ENCODE peak calls at places on chromosomes 4 and X, in eight cellular contexts. One of them, this sample, is unnamed.

GRCh38 chrX:79588233-79588632 is 221.1 kb upstream of the ITM2A start:
- DNase-seq in astrocyte: no peak
- DNase-seq in naive thymus-derived CD4-positive, alpha-beta T cell: no peak
- DNase-seq in esophagus squamous epithelium: no peak
- DNase-seq in SK-N-MC: no peak
- DNase-seq in tibial nerve: no peak
- DNase-seq in left ventricle myocardium inferior: no peak
- DNase-seq in GM23248: no peak
- DNase-seq in this sample: no peak

GRCh38 chr4:155025762-155026457 is 182.5 kb upstream of the NPY2R start:
- DNase-seq in astrocyte: peak; percentile 7
- DNase-seq in naive thymus-derived CD4-positive, alpha-beta T cell: no peak
- DNase-seq in esophagus squamous epithelium: no peak
- DNase-seq in SK-N-MC: no peak
- DNase-seq in tibial nerve: peak; percentile 18
- DNase-seq in left ventricle myocardium inferior: peak; percentile 27
- DNase-seq in GM23248: peak; percentile 51
- DNase-seq in this sample: peak; percentile 81

GRCh38 chr4:70915048-70915815 is 13.1 kb downstream of the MOB1B start:
- DNase-seq in astrocyte: peak; percentile 48
- DNase-seq in naive thymus-derived CD4-positive, alpha-beta T cell: no peak
- DNase-seq in esophagus squamous epithelium: no peak
- DNase-seq in SK-N-MC: no peak
- DNase-seq in tibial nerve: no peak
- DNase-seq in left ventricle myocardium inferior: no peak
- DNase-seq in GM23248: peak; percentile 48
- DNase-seq in this sample: no peak

GRCh38 chr4:82499705-82500104 is 62.1 kb downstream of the TMEM150C start:
- DNase-seq in astrocyte: no peak
- DNase-seq in naive thymus-derived CD4-positive, alpha-beta T cell: no peak
- DNase-seq in esophagus squamous epithelium: no peak
- DNase-seq in SK-N-MC: no peak
- DNase-seq in tibial nerve: no peak
- DNase-seq in left ventricle myocardium inferior: no peak
- DNase-seq in GM23248: no peak
- DNase-seq in this sample: no peak

GRCh38 chr4:152382057-152382785 is 153.7 kb downstream of the FBXW7 start:
- DNase-seq in astrocyte: no peak
- DNase-seq in naive thymus-derived CD4-positive, alpha-beta T cell: peak; percentile 22
- DNase-seq in esophagus squamous epithelium: no peak
- DNase-seq in SK-N-MC: no peak
- DNase-seq in tibial nerve: no peak
- DNase-seq in left ventricle myocardium inferior: no peak
- DNase-seq in GM23248: peak; percentile 26
- DNase-seq in this sample: no peak

GRCh38 chr4:113077611-113078010 is 28.2 kb downstream of the ANK2 start:
- DNase-seq in astrocyte: no peak
- DNase-seq in naive thymus-derived CD4-positive, alpha-beta T cell: no peak
- DNase-seq in esophagus squamous epithelium: no peak
- DNase-seq in SK-N-MC: no peak
- DNase-seq in tibial nerve: no peak
- DNase-seq in left ventricle myocardium inferior: no peak
- DNase-seq in GM23248: no peak
- DNase-seq in this sample: no peak

GRCh38 chrX:38881727-38882126 is 80.5 kb downstream of the MID1IP1 start:
- DNase-seq in astrocyte: no peak
- DNase-seq in naive thymus-derived CD4-positive, alpha-beta T cell: no peak
- DNase-seq in esophagus squamous epithelium: no peak
- DNase-seq in SK-N-MC: no peak
- DNase-seq in tibial nerve: no peak
- DNase-seq in left ventricle myocardium inferior: no peak
- DNase-seq in GM23248: no peak
- DNase-seq in this sample: no peak

GRCh38 chrX:78066110-78066509 is 37.9 kb upstream of the PGK1 start:
- DNase-seq in astrocyte: peak; percentile 59
- DNase-seq in naive thymus-derived CD4-positive, alpha-beta T cell: no peak
- DNase-seq in esophagus squamous epithelium: no peak
- DNase-seq in SK-N-MC: no peak
- DNase-seq in tibial nerve: no peak
- DNase-seq in left ventricle myocardium inferior: no peak
- DNase-seq in GM23248: peak; percentile 21
- DNase-seq in this sample: no peak

GRCh38 chr4:182903013-182903412 is 14.2 kb downstream of the DCTD start:
- DNase-seq in astrocyte: no peak
- DNase-seq in naive thymus-derived CD4-positive, alpha-beta T cell: no peak
- DNase-seq in esophagus squamous epithelium: no peak
- DNase-seq in SK-N-MC: no peak
- DNase-seq in tibial nerve: no peak
- DNase-seq in left ventricle myocardium inferior: no peak
- DNase-seq in GM23248: no peak
- DNase-seq in this sample: no peak

GRCh38 chrX:9665113-9665512 is 100.5 kb downstream of the GPR143 start:
- DNase-seq in astrocyte: no peak
- DNase-seq in naive thymus-derived CD4-positive, alpha-beta T cell: no peak
- DNase-seq in esophagus squamous epithelium: no peak
- DNase-seq in SK-N-MC: no peak
- DNase-seq in tibial nerve: no peak
- DNase-seq in left ventricle myocardium inferior: no peak
- DNase-seq in GM23248: peak; percentile 5
- DNase-seq in this sample: no peak

GRCh38 chr4:107791902-107792301 is 32.8 kb upstream of the SGMS2 start:
- DNase-seq in astrocyte: no peak
- DNase-seq in naive thymus-derived CD4-positive, alpha-beta T cell: no peak
- DNase-seq in esophagus squamous epithelium: no peak
- DNase-seq in SK-N-MC: no peak
- DNase-seq in tibial nerve: no peak
- DNase-seq in left ventricle myocardium inferior: no peak
- DNase-seq in GM23248: no peak
- DNase-seq in this sample: no peak

GRCh38 chr4:8353912-8354453 is 84.4 kb downstream of the HTRA3 start:
- DNase-seq in astrocyte: peak; percentile 90
- DNase-seq in naive thymus-derived CD4-positive, alpha-beta T cell: no peak
- DNase-seq in esophagus squamous epithelium: no peak
- DNase-seq in SK-N-MC: no peak
- DNase-seq in tibial nerve: no peak
- DNase-seq in left ventricle myocardium inferior: no peak
- DNase-seq in GM23248: peak; percentile 68
- DNase-seq in this sample: no peak

GRCh38 chr4:60757986-60758385 is 442.1 kb upstream of the ADGRL3 start:
- DNase-seq in astrocyte: no peak
- DNase-seq in naive thymus-derived CD4-positive, alpha-beta T cell: no peak
- DNase-seq in esophagus squamous epithelium: no peak
- DNase-seq in SK-N-MC: peak; percentile 37
- DNase-seq in tibial nerve: no peak
- DNase-seq in left ventricle myocardium inferior: no peak
- DNase-seq in GM23248: no peak
- DNase-seq in this sample: no peak

GRCh38 chrX:56563231-56564116 is at the start of gene UBQLN2:
- DNase-seq in astrocyte: peak; percentile 66
- DNase-seq in naive thymus-derived CD4-positive, alpha-beta T cell: peak; percentile 73
- DNase-seq in esophagus squamous epithelium: peak; percentile 32
- DNase-seq in SK-N-MC: peak; percentile 18
- DNase-seq in tibial nerve: peak; percentile 72
- DNase-seq in left ventricle myocardium inferior: peak; percentile 83
- DNase-seq in GM23248: peak; percentile 85
- DNase-seq in this sample: peak; percentile 93

GRCh38 chrX:38701073-38701472 is 100.2 kb upstream of the MID1IP1 start:
- DNase-seq in astrocyte: peak; percentile 6
- DNase-seq in naive thymus-derived CD4-positive, alpha-beta T cell: no peak
- DNase-seq in esophagus squamous epithelium: no peak
- DNase-seq in SK-N-MC: no peak
- DNase-seq in tibial nerve: no peak
- DNase-seq in left ventricle myocardium inferior: no peak
- DNase-seq in GM23248: no peak
- DNase-seq in this sample: no peak

GRCh38 chr4:24730256-24731001 is 64.9 kb upstream of the SOD3 start:
- DNase-seq in astrocyte: peak; percentile 64
- DNase-seq in naive thymus-derived CD4-positive, alpha-beta T cell: no peak
- DNase-seq in esophagus squamous epithelium: no peak
- DNase-seq in SK-N-MC: no peak
- DNase-seq in tibial nerve: peak; percentile 15
- DNase-seq in left ventricle myocardium inferior: peak; percentile 59
- DNase-seq in GM23248: peak; percentile 93
- DNase-seq in this sample: peak; percentile 91

GRCh38 chr4:12852338-12853307 is 631.5 kb downstream of the RAB28 start:
- DNase-seq in astrocyte: peak; percentile 47
- DNase-seq in naive thymus-derived CD4-positive, alpha-beta T cell: no peak
- DNase-seq in esophagus squamous epithelium: no peak
- DNase-seq in SK-N-MC: peak; percentile 45
- DNase-seq in tibial nerve: peak; percentile 19
- DNase-seq in left ventricle myocardium inferior: no peak
- DNase-seq in GM23248: peak; percentile 81
- DNase-seq in this sample: no peak

GRCh38 chr4:60683953-60684352 is 516.2 kb upstream of the ADGRL3 start:
- DNase-seq in astrocyte: peak; percentile 80
- DNase-seq in naive thymus-derived CD4-positive, alpha-beta T cell: no peak
- DNase-seq in esophagus squamous epithelium: no peak
- DNase-seq in SK-N-MC: no peak
- DNase-seq in tibial nerve: no peak
- DNase-seq in left ventricle myocardium inferior: no peak
- DNase-seq in GM23248: peak; percentile 25
- DNase-seq in this sample: no peak

GRCh38 chr4:65195002-65195401 is 475.3 kb downstream of the EPHA5 start:
- DNase-seq in astrocyte: no peak
- DNase-seq in naive thymus-derived CD4-positive, alpha-beta T cell: no peak
- DNase-seq in esophagus squamous epithelium: no peak
- DNase-seq in SK-N-MC: no peak
- DNase-seq in tibial nerve: no peak
- DNase-seq in left ventricle myocardium inferior: no peak
- DNase-seq in GM23248: no peak
- DNase-seq in this sample: no peak

GRCh38 chrX:32480019-32480418 is 731.3 kb downstream of the DMD start:
- DNase-seq in astrocyte: no peak
- DNase-seq in naive thymus-derived CD4-positive, alpha-beta T cell: no peak
- DNase-seq in esophagus squamous epithelium: no peak
- DNase-seq in SK-N-MC: no peak
- DNase-seq in tibial nerve: no peak
- DNase-seq in left ventricle myocardium inferior: no peak
- DNase-seq in GM23248: no peak
- DNase-seq in this sample: no peak

GRCh38 chrX:134171661-134172587 is 65.1 kb upstream of the CCDC160 start:
- DNase-seq in astrocyte: no peak
- DNase-seq in naive thymus-derived CD4-positive, alpha-beta T cell: peak; percentile 16
- DNase-seq in esophagus squamous epithelium: no peak
- DNase-seq in SK-N-MC: no peak
- DNase-seq in tibial nerve: peak; percentile 28
- DNase-seq in left ventricle myocardium inferior: peak; percentile 24
- DNase-seq in GM23248: peak; percentile 11
- DNase-seq in this sample: peak; percentile 62

GRCh38 chr4:76585897-76586360 is 150.9 kb downstream of the SHROOM3 start:
- DNase-seq in astrocyte: peak; percentile 71
- DNase-seq in naive thymus-derived CD4-positive, alpha-beta T cell: no peak
- DNase-seq in esophagus squamous epithelium: no peak
- DNase-seq in SK-N-MC: no peak
- DNase-seq in tibial nerve: no peak
- DNase-seq in left ventricle myocardium inferior: peak; percentile 70
- DNase-seq in GM23248: peak; percentile 53
- DNase-seq in this sample: peak; percentile 71
- H3K4me3 ChIP-seq in astrocyte: peak overlapping the region; percentile 57
- H3K4me3 ChIP-seq in naive thymus-derived CD4-positive, alpha-beta T cell: no peak overlapping the region
- H3K4me3 ChIP-seq in esophagus squamous epithelium: peak overlapping the region; percentile 28
- H3K4me3 ChIP-seq in SK-N-MC: no peak overlapping the region
- H3K4me3 ChIP-seq in tibial nerve: peak overlapping the region; percentile 22
- H3K4me3 ChIP-seq in left ventricle myocardium inferior: peak overlapping the region; percentile 66
- H3K4me3 ChIP-seq in GM23248: peak overlapping the region; percentile 44
- H3K4me3 ChIP-seq in this sample: peak overlapping the region; percentile 55

GRCh38 chr4:126916626-126917140 is 716.1 kb upstream of the INTU start:
- DNase-seq in astrocyte: peak; percentile 82
- DNase-seq in naive thymus-derived CD4-positive, alpha-beta T cell: no peak
- DNase-seq in esophagus squamous epithelium: no peak
- DNase-seq in SK-N-MC: peak; percentile 63
- DNase-seq in tibial nerve: peak; percentile 5
- DNase-seq in left ventricle myocardium inferior: no peak
- DNase-seq in GM23248: peak; percentile 84
- DNase-seq in this sample: no peak
- H3K4me3 ChIP-seq in astrocyte: peak overlapping the region; percentile 38
- H3K4me3 ChIP-seq in naive thymus-derived CD4-positive, alpha-beta T cell: no peak overlapping the region
- H3K4me3 ChIP-seq in esophagus squamous epithelium: no peak overlapping the region
- H3K4me3 ChIP-seq in SK-N-MC: peak overlapping the region; percentile 77
- H3K4me3 ChIP-seq in tibial nerve: no peak overlapping the region
- H3K4me3 ChIP-seq in left ventricle myocardium inferior: no peak overlapping the region
- H3K4me3 ChIP-seq in GM23248: peak overlapping the region; percentile 70
- H3K4me3 ChIP-seq in this sample: no peak overlapping the region

DNA sequence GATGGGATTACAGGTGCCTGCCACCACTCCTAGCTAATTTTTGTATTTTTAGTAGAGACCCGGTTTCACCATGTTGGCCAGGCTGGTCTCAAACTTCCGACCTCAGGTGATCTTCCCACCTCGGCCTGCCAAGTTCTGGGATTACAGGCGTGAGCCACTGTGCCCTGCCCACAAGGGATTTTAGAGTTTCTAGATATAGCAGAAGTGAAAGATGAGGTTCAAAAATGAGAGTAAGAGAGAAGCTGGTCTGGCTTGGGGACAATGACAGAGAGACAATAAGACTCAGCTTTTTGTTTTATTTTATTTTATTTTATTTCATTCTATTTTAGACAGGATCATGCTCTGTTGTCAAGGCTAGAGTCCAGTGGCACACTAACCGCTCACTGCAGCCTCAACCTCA is 30.6 kb downstream of the TRIM61 start:
- DNase-seq in astrocyte: no peak
- DNase-seq in naive thymus-derived CD4-positive, alpha-beta T cell: no peak
- DNase-seq in esophagus squamous epithelium: no peak
- DNase-seq in SK-N-MC: no peak
- DNase-seq in tibial nerve: no peak
- DNase-seq in left ventricle myocardium inferior: no peak
- DNase-seq in GM23248: no peak
- DNase-seq in this sample: no peak
- H3K4me3 ChIP-seq in astrocyte: no peak overlapping the region
- H3K4me3 ChIP-seq in naive thymus-derived CD4-positive, alpha-beta T cell: no peak overlapping the region
- H3K4me3 ChIP-seq in esophagus squamous epithelium: no peak overlapping the region
- H3K4me3 ChIP-seq in SK-N-MC: no peak overlapping the region
- H3K4me3 ChIP-seq in tibial nerve: no peak overlapping the region
- H3K4me3 ChIP-seq in left ventricle myocardium inferior: no peak overlapping the region
- H3K4me3 ChIP-seq in GM23248: no peak overlapping the region
- H3K4me3 ChIP-seq in this sample: no peak overlapping the region

DNA sequence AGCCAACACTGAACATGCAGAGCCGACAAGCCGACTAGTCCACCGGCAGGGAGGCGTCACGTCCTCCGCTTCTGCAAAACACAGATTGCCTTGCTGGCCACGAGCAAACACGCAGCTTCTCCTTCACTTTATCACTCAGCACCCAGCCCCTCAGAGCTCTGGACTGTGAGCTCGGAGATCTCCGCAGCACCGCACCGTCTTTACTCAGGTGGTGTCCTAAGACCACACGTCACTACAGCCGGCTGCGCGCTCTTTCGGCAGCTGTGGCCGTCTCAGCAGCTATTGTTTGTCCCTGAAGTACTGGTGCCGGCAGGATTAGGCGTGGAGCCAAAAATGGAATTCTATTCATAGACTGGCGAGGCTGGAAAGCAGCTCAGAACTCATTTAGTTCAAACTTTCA is 72.0 kb downstream of the FAT1 start:
- DNase-seq in astrocyte: peak; percentile 69
- DNase-seq in naive thymus-derived CD4-positive, alpha-beta T cell: no peak
- DNase-seq in esophagus squamous epithelium: no peak
- DNase-seq in SK-N-MC: no peak
- DNase-seq in tibial nerve: peak; percentile 51
- DNase-seq in left ventricle myocardium inferior: peak; percentile 65
- DNase-seq in GM23248: no peak
- DNase-seq in this sample: peak; percentile 79
- H3K4me3 ChIP-seq in astrocyte: peak overlapping the region; percentile 56
- H3K4me3 ChIP-seq in naive thymus-derived CD4-positive, alpha-beta T cell: no peak overlapping the region
- H3K4me3 ChIP-seq in esophagus squamous epithelium: peak overlapping the region; percentile 25
- H3K4me3 ChIP-seq in SK-N-MC: no peak overlapping the region
- H3K4me3 ChIP-seq in tibial nerve: no peak overlapping the region
- H3K4me3 ChIP-seq in left ventricle myocardium inferior: peak overlapping the region; percentile 63
- H3K4me3 ChIP-seq in GM23248: no peak overlapping the region
- H3K4me3 ChIP-seq in this sample: peak overlapping the region; percentile 12

This sample was measured in right cardiac atrium.